ENCODE peak calls at places on chromosome 7, in nine cellular contexts. N, D, B, L, F, X, A, O and G are unnamed samples.

GRCh38 chr7:139317954-139318505 is 23.1 kb upstream of the FMC1 start:
- DNase-seq in L (no peak), D (no peak), O (no peak), X (no peak), N (no peak), B (no peak), F (no peak), A (no peak), G (no peak)

GRCh38 chr7:94095359-94096009 is 91.3 kb upstream of the BET1 start:
- DNase-seq in D (no peak), B (peak), F (no peak), N (no peak), L (no peak), X (no peak), O (no peak), A (peak), G (no peak)

GRCh38 chr7:152521420-152522337 is 85.9 kb upstream of the KMT2C start:
- DNase-seq in F (no peak), A (no peak), B (no peak), X (peak), O (no peak), N (no peak), L (no peak), D (no peak), G (no peak)

GRCh38 chr7:120680986-120681385 is 177.0 kb downstream of the TSPAN12 start:
- DNase-seq in F (no peak), L (no peak), O (no peak), N (no peak), X (no peak), B (no peak), A (no peak), D (no peak), G (no peak)

GRCh38 chr7:117251687-117252086 is 71.2 kb downstream of the WNT2 start:
- DNase-seq in O (peak), L (no peak), N (no peak), F (peak), X (no peak), B (no peak), D (peak), A (peak), G (no peak)

GRCh38 chr7:79340212-79340611 is 113.3 kb downstream of the MAGI2 start:
- DNase-seq in O (peak), L (no peak), N (no peak), B (no peak), X (no peak), A (no peak), D (no peak), F (no peak), G (no peak)

GRCh38 chr7:82234457-82235049 is 209.0 kb downstream of the CACNA2D1 start:
- DNase-seq in O (peak), B (peak), F (no peak), A (peak), D (peak), L (no peak), N (no peak), X (no peak), G (peak)

GRCh38 chr7:24858108-24858977 is 101.1 kb upstream of the GSDME start:
- DNase-seq in D (no peak), O (peak), F (no peak), B (peak), A (no peak), N (no peak), L (no peak), X (no peak), G (no peak)

GRCh38 chr7:30649717-30650116 is 32.5 kb downstream of the CRHR2 start:
- DNase-seq in X (no peak), B (no peak), F (no peak), N (no peak), O (no peak), D (no peak), L (peak), A (no peak), G (no peak)

GRCh38 chr7:36129048-36129534 is 24.0 kb upstream of the EEPD1 start:
- DNase-seq in O (no peak), F (no peak), A (peak), L (peak), D (peak), N (no peak), B (no peak), X (no peak), G (no peak)

GRCh38 chr7:80940539-80941205 is 21.8 kb upstream of the SEMA3C start:
- DNase-seq in F (no peak), D (peak), B (no peak), N (no peak), L (no peak), A (no peak), X (no peak), O (no peak), G (no peak)

GRCh38 chr7:27173412-27174076 is 576 bp downstream of the HOXA10 start:
- DNase-seq in O (no peak), B (no peak), F (no peak), A (no peak), D (peak), X (no peak), L (no peak), N (no peak), G (no peak)

GRCh38 chr7:102454423-102454822 is 10.2 kb downstream of the ALKBH4 start:
- DNase-seq in D (no peak), B (no peak), A (no peak), F (no peak), O (no peak), X (no peak), L (no peak), N (no peak), G (peak)

GRCh38 chr7:120858299-120858636 is 324 bp upstream of the TSPAN12 start:
- DNase-seq in L (no peak), N (no peak), A (no peak), D (no peak), B (no peak), X (no peak), O (no peak), F (no peak), G (no peak)

GRCh38 chr7:141875453-141875852 is 34.2 kb upstream of the PRSS37 start:
- DNase-seq in F (no peak), O (no peak), L (no peak), D (no peak), N (no peak), A (no peak), B (no peak), X (no peak), G (no peak)

GRCh38 chr7:2554654-2555053 is 670 bp downstream of the BRAT1 start:
- DNase-seq in L (no peak), F (no peak), B (no peak), N (no peak), O (no peak), X (peak), D (no peak), A (no peak), G (no peak)

GRCh38 chr7:159067870-159068787 is 76.5 kb downstream of the VIPR2 start:
- DNase-seq in N (no peak), D (no peak), F (no peak), X (peak), B (peak), L (peak), A (no peak), O (peak), G (no peak)

GRCh38 chr7:88835147-88835728 is 39.7 kb upstream of the TEX47 start:
- DNase-seq in A (peak), O (peak), X (no peak), L (no peak), D (no peak), B (peak), N (no peak), F (peak), G (peak)

GRCh38 chr7:30436046-30436445 is 42.5 kb downstream of the NOD1 start:
- DNase-seq in D (no peak), B (no peak), X (no peak), L (no peak), N (no peak), O (no peak), F (no peak), A (no peak), G (no peak)

GRCh38 chr7:139899328-139900020 is 70.4 kb downstream of the TBXAS1 start:
- DNase-seq in F (no peak), X (no peak), B (no peak), O (peak), N (no peak), L (no peak), D (no peak), A (no peak), G (peak)

GRCh38 chr7:99123571-99124033 is 20.3 kb downstream of the SMURF1 start:
- DNase-seq in B (no peak), N (no peak), D (peak), A (no peak), X (no peak), L (peak), F (no peak), O (no peak), G (no peak)